ENCODE peak calls at places on chromosomes 13 and 19, in nine cellular contexts. Z is T-cell; Q is HT1080; X is astrocyte of the cerebellum; B is GM19239; T is nucleus accumbens; S is stimulated activated CD4-positive, alpha-beta T cell treated with anti-CD3 and anti-CD28 coated beads, Interleukin-15, amount 100 ng/mL, for 48 hours; N is T-helper 2 cell; D is cardiac fibroblast. E is an unnamed sample.

GRCh38 chr13:30256713-30257432 is 50.5 kb downstream of the KATNAL1 start:
- DNase-seq in B (no peak), X (no peak), D (peak), S (no peak), N (no peak), T (no peak), Z (no peak), Q (no peak), E (no peak)

GRCh38 chr19:18972301-18972831 is 31.3 kb upstream of the HOMER3 start:
- DNase-seq in B (no peak), T (no peak), X (no peak), N (no peak), S (no peak), Z (no peak), D (peak), Q (peak), E (no peak)

GRCh38 chr13:40996433-40997095 is 22.6 kb downstream of the ELF1 start:
- DNase-seq in N (no peak), D (no peak), Q (no peak), T (no peak), B (no peak), X (no peak), S (no peak), Z (no peak), E (no peak)

GRCh38 chr13:40048551-40048950 is 393.1 kb downstream of the COG6 start:
- DNase-seq in T (no peak), N (no peak), Q (no peak), Z (no peak), B (no peak), X (no peak), S (no peak), D (no peak), E (no peak)

GRCh38 chr19:3335431-3336350 is 30.7 kb upstream of the NFIC start:
- DNase-seq in S (no peak), B (no peak), N (no peak), X (no peak), T (no peak), D (peak), Q (no peak), Z (no peak), E (no peak)

GRCh38 chr19:32779082-32779481 is 59.5 kb downstream of the TDRD12 start:
- DNase-seq in Q (no peak), T (no peak), B (no peak), N (no peak), X (no peak), S (no peak), D (no peak), Z (no peak), E (no peak)

GRCh38 chr13:110001622-110002275 is 215.4 kb upstream of the IRS2 start:
- DNase-seq in D (peak), Q (peak), Z (no peak), S (no peak), B (no peak), T (no peak), X (peak), N (no peak), E (no peak)

GRCh38 chr19:18259848-18260247 is 14.4 kb downstream of the IQCN start:
- DNase-seq in S (no peak), T (no peak), N (no peak), D (no peak), X (no peak), B (no peak), Z (no peak), Q (no peak), E (no peak)

GRCh38 chr19:47427241-47428176 is 8.2 kb upstream of the MEIS3 start:
- DNase-seq in B (peak), Q (peak), Z (peak), D (peak), X (no peak), T (no peak), S (peak), N (peak), E (no peak)

GRCh38 chr19:51142119-51142518 is at the start of gene SIGLEC7:
- DNase-seq in N (no peak), T (no peak), B (no peak), S (no peak), X (no peak), Z (no peak), D (no peak), Q (no peak), E (no peak)